ENCODE peak calls at places on chromosomes 4 and X, in six cellular contexts. W is neural progenitor cell, O is GM23248, Q is PC-3, L is mammary epithelial cell, X is GM12878. H is an unnamed sample.

GRCh38 chr4:173056708-173057107 is 111.9 kb upstream of the GALNT7 start:
- DNase-seq in W (no peak), O (no peak), Q (no peak), L (no peak), X (no peak), H (no peak)

GRCh38 chr4:13248621-13249298 is 235.4 kb downstream of the RAB28 start:
- DNase-seq in W (peak), O (peak), Q (peak), L (no peak), X (no peak), H (peak)

GRCh38 chr4:76035799-76036389 is at the start of gene CXCL11:
- DNase-seq in W (no peak), O (no peak), Q (no peak), L (peak), X (no peak), H (no peak)

GRCh38 chrX:117376460-117376859 is 740.1 kb downstream of the KLHL13 start:
- DNase-seq in W (no peak), O (no peak), Q (peak), L (peak), X (no peak), H (no peak)

GRCh38 chrX:10415704-10416001 is 204.7 kb downstream of the MID1 start:
- DNase-seq in W (no peak), O (peak), Q (peak), L (no peak), X (no peak), H (peak)

GRCh38 chr4:98663226-98664006 is 5.0 kb upstream of the TSPAN5 start:
- DNase-seq in W (no peak), O (no peak), Q (peak), L (no peak), X (peak), H (no peak)

GRCh38 chr4:75997946-75998345 is 7.2 kb upstream of the SDAD1 start:
- DNase-seq in W (no peak), O (peak), Q (no peak), L (no peak), X (no peak), H (no peak)

GRCh38 chr4:96315815-96316214 is 475.9 kb downstream of the PDHA2 start:
- DNase-seq in W (peak), O (no peak), Q (peak), L (peak), X (no peak), H (no peak)

GRCh38 chr4:19689511-19689910 is 562.2 kb upstream of the SLIT2 start:
- DNase-seq in W (no peak), O (peak), Q (peak), L (peak), X (no peak), H (peak)

GRCh38 chr4:76022031-76022430 is 1.3 kb downstream of the CXCL10 start:
- DNase-seq in W (no peak), O (no peak), Q (no peak), L (no peak), X (no peak), H (no peak)

GRCh38 chrX:63281465-63281864 is 69.7 kb downstream of the SPIN4 start:
- DNase-seq in W (no peak), O (no peak), Q (no peak), L (no peak), X (no peak), H (no peak)

GRCh38 chr4:109611045-109611616 is 51.1 kb downstream of the MCUB start:
- DNase-seq in W (no peak), O (no peak), Q (no peak), L (no peak), X (no peak), H (peak)

GRCh38 chrX:30495468-30495867 is 82.1 kb downstream of the TASL start:
- DNase-seq in W (no peak), O (no peak), Q (no peak), L (no peak), X (no peak), H (no peak)

GRCh38 chr4:67909910-67910905 is 26.4 kb upstream of the TMPRSS11D start:
- DNase-seq in W (no peak), O (peak), Q (peak), L (peak), X (no peak), H (peak)

GRCh38 chrX:131747173-131747572 is 203.3 kb downstream of the OR13H1 start:
- DNase-seq in W (no peak), O (no peak), Q (peak), L (peak), X (peak), H (no peak)

GRCh38 chrX:65932173-65933084 is 107.5 kb downstream of the VSIG4 start:
- DNase-seq in W (peak), O (no peak), Q (peak), L (peak), X (no peak), H (no peak)

GRCh38 chr4:141057582-141057981 is 75.7 kb downstream of the RNF150 start:
- DNase-seq in W (no peak), O (no peak), Q (no peak), L (no peak), X (no peak), H (no peak)

GRCh38 chrX:111086521-111087127 is 9.4 kb upstream of the PAK3 start:
- DNase-seq in W (peak), O (no peak), Q (no peak), L (no peak), X (no peak), H (no peak)

GRCh38 chr4:87555751-87556619 is 26.8 kb upstream of the SPARCL1 start:
- DNase-seq in W (no peak), O (peak), Q (peak), L (peak), X (no peak), H (peak)

GRCh38 chrX:14832591-14832990 is 40.3 kb downstream of the FANCB start:
- DNase-seq in W (no peak), O (peak), Q (no peak), L (no peak), X (no peak), H (peak)

GRCh38 chrX:5390376-5390775 is 838.3 kb downstream of the NLGN4X start:
- DNase-seq in W (no peak), O (no peak), Q (no peak), L (no peak), X (no peak), H (no peak)

GRCh38 chrX:154019633-154020499 is at the start of gene IRAK1:
- DNase-seq in W (peak), O (peak), Q (peak), L (peak), X (no peak), H (peak)

GRCh38 chr4:54091637-54092404 is 8.1 kb upstream of the GSX2 start:
- DNase-seq in W (peak), O (peak), Q (peak), L (peak), X (peak), H (peak)

GRCh38 chr4:88661724-88662123 is 35.9 kb downstream of the NAP1L5 start:
- DNase-seq in W (no peak), O (peak), Q (peak), L (peak), X (no peak), H (peak)

GRCh38 chrX:118973389-118974087 is 880 bp upstream of the LONRF3 start:
- DNase-seq in W (peak), O (peak), Q (peak), L (no peak), X (no peak), H (no peak)

GRCh38 chrX:52544147-52544840 is 27.4 kb upstream of the XAGE1B start:
- DNase-seq in W (no peak), O (no peak), Q (no peak), L (no peak), X (no peak), H (no peak)

GRCh38 chr4:55545133-55545532 is 1.6 kb downstream of the CLOCK start:
- DNase-seq in W (peak), O (peak), Q (peak), L (peak), X (no peak), H (peak)
- H3K9ac ChIP-seq in W (peak), O (peak), Q (peak), L (peak), X (peak), H (no peak)

DNA sequence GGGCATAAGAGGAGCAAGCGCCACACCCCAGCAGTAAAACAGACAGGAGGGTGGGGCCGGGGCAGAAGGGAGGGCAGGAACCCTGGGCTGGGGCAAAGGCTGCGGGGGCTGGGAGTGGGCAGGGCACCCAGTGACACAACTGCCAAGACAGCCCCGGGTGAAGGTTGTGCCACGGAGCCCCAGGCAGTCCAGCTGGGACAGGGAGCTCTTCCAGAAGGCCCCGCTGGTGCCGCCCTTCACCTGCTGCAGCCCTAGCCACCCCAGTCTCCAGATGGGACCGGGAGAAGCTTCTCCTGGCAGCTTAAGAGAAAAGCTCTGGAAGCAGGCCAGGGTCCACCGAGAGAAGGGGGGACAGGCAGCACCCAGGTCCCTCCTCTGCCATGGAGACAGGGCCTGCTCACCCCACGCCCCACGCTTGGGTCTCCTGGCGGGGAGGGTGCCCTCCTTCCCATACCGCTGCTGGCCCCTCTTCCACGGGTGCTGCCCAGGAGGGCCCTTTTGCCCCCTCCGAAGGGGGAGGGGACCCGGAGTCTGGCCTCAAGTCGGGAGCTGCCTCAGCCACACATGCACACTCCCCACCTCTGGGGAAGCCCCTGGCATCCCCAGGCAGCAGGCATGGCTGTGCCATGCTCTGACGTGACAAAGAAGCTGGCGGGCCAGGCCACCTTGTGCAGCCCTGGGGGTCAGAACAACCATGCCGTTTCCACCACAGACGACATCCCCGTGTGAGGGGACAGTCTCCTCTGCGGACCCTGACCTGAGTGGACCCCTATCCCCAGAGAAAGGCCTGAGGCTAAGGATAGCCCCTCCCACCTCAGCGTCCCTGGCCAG is 1.5 kb downstream of the DGKQ start:
- DNase-seq in W (no peak), O (peak), Q (no peak), L (no peak), X (no peak), H (no peak)
- H3K4me2 ChIP-seq in W (peak), O (peak), Q (peak), L (peak), X (peak), H (peak)

GRCh38 chrX:103722505-103722904 is 11.8 kb downstream of the TMEM31 start:
- DNase-seq in W (no peak), O (peak), Q (no peak), L (peak), X (no peak), H (peak)

GRCh38 chrX:103718120-103718519 is 7.4 kb downstream of the TMEM31 start:
- DNase-seq in W (no peak), O (no peak), Q (no peak), L (no peak), X (no peak), H (no peak)

DNA sequence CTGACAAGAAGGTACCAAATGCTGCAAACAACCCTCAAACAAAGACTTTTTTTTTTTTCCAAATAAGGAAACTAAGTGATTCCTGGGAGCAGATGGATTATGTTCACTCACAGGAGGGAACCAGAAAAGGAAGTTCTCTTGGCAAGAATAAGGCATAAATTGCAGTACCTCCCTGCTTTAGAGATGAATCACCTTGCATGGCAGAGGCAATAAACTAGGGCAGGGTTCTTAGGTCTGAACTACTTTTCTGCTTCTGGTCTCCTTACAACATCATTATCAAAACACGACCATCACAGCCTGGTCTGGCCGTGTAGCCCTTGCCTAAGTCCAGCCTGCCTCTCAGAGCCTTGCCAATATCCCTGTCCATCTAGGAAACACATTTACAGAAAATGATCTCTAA is 6.3 kb downstream of the TMEM31 start:
- DNase-seq in W (no peak), O (peak), Q (peak), L (peak), X (no peak), H (peak)
- H2AFZ ChIP-seq in W (no peak), O (no peak), Q (no peak), L (peak), X (no peak), H (no peak)

GRCh38 chr4:1644906-1645657 is 39.0 kb downstream of the FAM53A start:
- DNase-seq in W (peak), O (peak), Q (no peak), L (peak), X (no peak), H (peak)

GRCh38 chr4:1652088-1652487 is 32.0 kb downstream of the FAM53A start:
- DNase-seq in W (no peak), O (no peak), Q (no peak), L (no peak), X (no peak), H (no peak)

GRCh38 chr4:1647432-1647831 is 36.7 kb downstream of the FAM53A start:
- DNase-seq in W (no peak), O (no peak), Q (no peak), L (no peak), X (no peak), H (no peak)

GRCh38 chr4:1651609-1652008 is 32.5 kb downstream of the FAM53A start:
- DNase-seq in W (no peak), O (no peak), Q (no peak), L (no peak), X (no peak), H (no peak)

GRCh38 chr4:1648962-1649361 is 35.2 kb downstream of the FAM53A start:
- DNase-seq in W (no peak), O (no peak), Q (no peak), L (no peak), X (no peak), H (no peak)
- H3K9ac ChIP-seq in W (no peak), O (no peak), Q (no peak), L (no peak), X (no peak), H (no peak)

GRCh38 chrX:130718137-130718536 is 184.9 kb downstream of the ENOX2 start:
- DNase-seq in W (no peak), O (no peak), Q (no peak), L (no peak), X (no peak), H (no peak)
- H3K4me2 ChIP-seq in W (no peak), O (no peak), Q (peak), L (no peak), X (no peak), H (no peak)

DNA sequence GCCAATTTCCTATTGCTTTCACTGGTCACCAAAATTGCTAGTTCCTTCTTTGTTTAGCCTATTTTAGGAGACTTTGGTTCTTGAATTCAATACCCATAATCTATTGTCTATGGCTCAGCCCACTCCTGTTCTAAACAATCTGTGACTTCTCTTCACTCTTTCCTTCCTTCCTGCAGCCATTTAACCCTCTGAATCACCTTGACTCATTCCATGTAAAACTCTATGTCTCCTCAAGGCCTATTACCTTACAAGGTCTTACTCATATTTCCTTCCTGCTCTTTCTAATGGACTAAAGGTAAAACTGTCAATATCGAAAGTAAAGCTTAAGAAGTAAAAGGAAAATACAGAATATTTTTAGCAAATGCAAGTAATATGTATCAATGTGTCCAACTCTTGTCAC is 301.6 kb downstream of the ARHGAP24 start:
- DNase-seq in W (no peak), O (peak), Q (peak), L (peak), X (no peak), H (no peak)
- H2AFZ ChIP-seq in W (no peak), O (peak), Q (peak), L (peak), X (peak), H (no peak)